ENCODE peak calls at places on chromosomes 13 and 19, in nine cellular contexts. A is dorsolateral prefrontal cortex, O is K562, S is LNCaP clone FGC, L is thoracic aorta, X is HL-60, G is mucosa of descending colon, Q is fibroblast of mammary gland, V is epithelial cell of esophagus. I is an unnamed sample.

GRCh38 chr13:80363890-80364503 is 23.1 kb upstream of the SPRY2 start:
- DNase-seq in A (no peak), V (peak; percentile 30), O (no peak), G (no peak), Q (peak; percentile 48), L (no peak), X (no peak), S (no peak), I (peak; percentile 64)

GRCh38 chr13:76293751-76294150 is 592.5 kb downstream of the KCTD12 start:
- DNase-seq in L (no peak), X (no peak), V (peak; percentile 8), S (no peak), Q (peak; percentile 29), A (no peak), G (no peak), O (no peak), I (peak; percentile 41)

GRCh38 chr13:95858286-95859075 is 181.5 kb downstream of the DNAJC3 start:
- DNase-seq in G (no peak), O (no peak), V (peak; percentile 20), A (no peak), S (no peak), L (no peak), Q (peak; percentile 34), X (peak; percentile 47), I (peak; percentile 95)

GRCh38 chr19:12665281-12665573 is 1.3 kb downstream of the MAN2B1 start:
- DNase-seq in O (no peak), A (no peak), Q (no peak), L (no peak), X (peak; percentile 83), G (peak; percentile 52), V (no peak), S (no peak), I (no peak)

GRCh38 chr13:77896977-77897376 is 21.7 kb downstream of the EDNRB start:
- DNase-seq in V (no peak), S (peak; percentile 26), X (no peak), L (no peak), A (no peak), O (no peak), G (no peak), Q (peak; percentile 89), I (peak; percentile 55)

GRCh38 chr13:98416408-98416807 is 160.5 kb downstream of the STK24 start:
- DNase-seq in A (no peak), G (peak; percentile 76), L (no peak), Q (no peak), O (no peak), X (no peak), V (peak; percentile 90), S (peak; percentile 100), I (no peak)

GRCh38 chr19:42409477-42409876 is 17.7 kb downstream of the LIPE start:
- DNase-seq in A (no peak), O (no peak), X (no peak), S (no peak), V (no peak), L (no peak), G (no peak), Q (no peak), I (no peak)

GRCh38 chr19:35264281-35265125 is 4.3 kb upstream of the USF2 start:
- DNase-seq in L (no peak), S (no peak), V (no peak), O (no peak), G (peak; percentile 17), X (no peak), Q (no peak), A (peak; percentile 36), I (no peak)

GRCh38 chr13:94481966-94482365 is 2.5 kb upstream of the DCT start:
- DNase-seq in L (no peak), O (no peak), S (no peak), G (no peak), X (peak; percentile 21), A (no peak), Q (peak; percentile 89), V (peak; percentile 50), I (peak; percentile 72)

GRCh38 chr19:56836059-56836458 is 4.5 kb downstream of the PEG3 start:
- DNase-seq in X (no peak), L (no peak), G (no peak), A (no peak), V (no peak), O (no peak), S (no peak), Q (no peak), I (no peak)
- TF ChIP-seq CTCF in X (no peak), L (no peak), G (no peak), A (no peak), V (no peak), O (no peak), S (no peak), Q (no peak), I (no peak)

GRCh38 chr19:2546128-2547032 is 70.5 kb downstream of the GADD45B start:
- DNase-seq in S (no peak), O (peak; percentile 31), G (peak; percentile 67), L (peak; percentile 85), Q (peak; percentile 19), A (peak; percentile 93), V (no peak), X (peak; percentile 82), I (no peak)

GRCh38 chr19:2542341-2543069 is 66.6 kb downstream of the GADD45B start:
- DNase-seq in L (no peak), G (no peak), V (no peak), O (no peak), X (no peak), Q (peak; percentile 26), A (no peak), S (no peak), I (no peak)

GRCh38 chr19:2544576-2545415 is 68.9 kb downstream of the GADD45B start:
- DNase-seq in Q (no peak), A (peak; percentile 31), S (no peak), G (no peak), V (no peak), L (no peak), X (no peak), O (no peak), I (no peak)

GRCh38 chr19:2540646-2541454 is 64.9 kb downstream of the GADD45B start:
- DNase-seq in X (no peak), Q (peak; percentile 91), S (no peak), V (peak; percentile 97), A (no peak), O (no peak), L (peak; percentile 75), G (peak; percentile 74), I (peak; percentile 99)

DNA sequence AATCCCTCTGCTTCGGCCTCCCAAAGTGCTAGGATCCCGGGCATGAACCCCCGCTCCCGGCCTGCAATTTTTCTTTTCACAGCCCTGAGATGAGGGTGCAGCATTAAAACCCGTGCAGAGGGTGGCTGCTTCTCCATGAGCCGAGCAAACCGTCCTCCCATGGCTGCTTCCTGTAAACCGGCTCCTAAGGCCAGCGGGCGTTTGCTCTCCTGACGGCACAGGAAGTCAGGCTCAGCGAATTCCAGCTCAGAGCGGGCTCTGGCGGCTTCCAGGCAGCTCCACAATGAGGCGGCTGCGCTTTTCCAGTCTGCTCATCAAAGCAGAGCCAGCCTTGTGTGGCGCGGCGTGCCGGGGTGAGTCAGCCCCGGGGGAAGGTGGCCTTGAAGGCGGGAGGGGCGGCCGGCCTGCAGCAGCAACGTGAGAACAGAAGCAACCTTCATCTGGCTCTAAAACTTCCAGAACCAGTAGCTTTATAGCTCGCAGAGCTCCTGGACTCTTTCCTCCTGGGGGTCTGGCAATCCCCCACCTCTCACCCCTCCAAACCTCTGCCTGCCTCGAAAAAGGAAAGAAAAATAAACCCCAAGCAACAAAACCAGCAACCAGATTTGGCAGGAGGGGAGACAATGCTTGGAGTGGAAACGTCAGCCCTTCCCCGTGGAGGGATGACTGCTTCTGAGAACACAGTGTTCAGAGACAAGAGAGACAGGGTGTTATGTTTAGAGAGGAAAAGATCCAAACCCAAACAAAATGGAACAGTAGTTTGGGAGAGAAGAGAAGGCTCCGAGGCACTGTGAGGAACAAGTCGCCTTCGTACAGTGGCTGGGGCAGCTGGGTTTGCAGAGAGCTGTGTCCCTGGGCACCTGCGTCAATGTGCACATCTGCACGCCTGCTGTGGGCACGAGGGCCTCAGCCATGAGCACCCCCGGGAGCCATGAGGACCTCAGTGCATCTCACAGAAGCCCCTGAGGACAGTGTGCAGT is 67.8 kb downstream of the GADD45B start:
- DNase-seq in S (peak; percentile 72), G (peak; percentile 89), Q (peak; percentile 98), O (peak; percentile 65), L (peak; percentile 88), A (peak; percentile 97), X (peak; percentile 79), V (peak; percentile 97), I (peak; percentile 99)
- H3K4me3 ChIP-seq in S (peak overlapping the region; percentile 15), G (no peak overlapping the region), Q (no peak overlapping the region), O (no peak overlapping the region), L (peak overlapping the region; percentile 58), A (peak overlapping the region; percentile 46), X (no peak overlapping the region), V (no peak overlapping the region), I (peak overlapping the region; percentile 10)

DNA sequence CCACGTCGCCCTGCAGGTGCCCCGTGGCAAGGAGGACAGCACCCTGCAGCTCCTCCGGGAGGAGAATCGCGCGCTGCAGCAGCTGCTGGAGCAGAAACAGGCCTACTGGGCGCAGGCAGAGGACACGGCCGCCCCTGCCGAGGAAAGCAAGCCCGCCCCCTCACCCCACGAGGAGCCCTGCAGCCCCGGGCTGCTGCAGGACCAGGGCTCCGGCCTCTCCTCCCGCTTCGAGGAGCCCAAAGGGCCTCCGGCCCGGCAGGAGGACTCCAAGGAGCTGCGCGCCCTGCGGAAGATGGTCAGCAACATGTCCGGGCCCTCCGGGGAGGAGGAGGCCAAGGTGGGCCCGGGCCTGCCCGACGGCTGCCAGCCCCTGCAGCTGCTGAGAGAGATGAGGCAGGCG is 11.6 kb downstream of the CBY2 start:
- DNase-seq in X (no peak), G (no peak), V (no peak), A (no peak), O (no peak), S (no peak), Q (no peak), L (no peak), I (no peak)
- TF ChIP-seq CTCF in X (no peak), G (no peak), V (no peak), A (no peak), O (no peak), S (no peak), Q (no peak), L (no peak), I (no peak)

GRCh38 chr19:340620-341385 is 3.8 kb downstream of the MIER2 start:
- DNase-seq in Q (no peak), X (no peak), G (no peak), A (peak; percentile 34), O (no peak), S (no peak), L (no peak), V (no peak), I (no peak)
- H3K4me3 ChIP-seq in Q (no peak overlapping the region), X (no peak overlapping the region), G (no peak overlapping the region), A (no peak overlapping the region), O (peak overlapping the region; percentile 80), S (no peak overlapping the region), L (no peak overlapping the region), V (no peak overlapping the region), I (no peak overlapping the region)

DNA sequence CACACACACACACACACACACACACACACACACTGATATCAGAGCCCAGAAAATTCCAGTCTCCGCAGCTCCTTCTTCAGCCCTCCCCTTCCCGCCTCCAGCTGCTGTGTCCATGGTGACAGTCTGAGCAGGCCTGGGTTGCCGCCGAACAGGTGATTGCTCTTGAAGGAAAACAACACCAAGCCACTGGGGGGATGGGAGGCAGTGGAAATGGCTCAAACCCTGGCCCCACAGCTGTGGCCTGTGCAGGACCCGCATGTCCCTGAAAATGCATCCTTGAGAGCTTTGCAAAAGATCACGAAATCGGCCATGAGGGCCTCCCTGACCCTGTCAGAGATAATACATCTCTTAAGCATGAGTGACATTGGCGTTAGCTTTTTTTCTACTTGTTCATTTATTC is 117.9 kb upstream of the PEG3 start:
- DNase-seq in Q (no peak), V (no peak), S (no peak), G (no peak), L (no peak), O (no peak), A (no peak), X (no peak), I (no peak)
- TF ChIP-seq CTCF in Q (no peak), V (no peak), S (no peak), G (no peak), L (no peak), O (no peak), A (no peak), X (no peak), I (no peak)